ENCODE peak calls at places on chromosome 11, in four cellular contexts. M is breast epithelium, F is progenitor cell of endocrine pancreas, D is GM13977. T is an unnamed sample.

GRCh38 chr11:68031136-68031459 is 617 bp downstream of the NDUFS8 start:
- DNase-seq in F (no peak), M (no peak), D (no peak), T (no peak)

GRCh38 chr11:34084637-34085036 is 20.8 kb upstream of the NAT10 start:
- DNase-seq in F (no peak), M (no peak), D (no peak), T (no peak)

GRCh38 chr11:57787920-57788716 is 26.5 kb downstream of the CTNND1 start:
- DNase-seq in D (peak; percentile 66), F (no peak), M (peak; percentile 70), T (peak; percentile 66)

GRCh38 chr11:93225642-93226041 is 27.9 kb upstream of the SLC36A4 start:
- DNase-seq in M (no peak), F (no peak), D (peak; percentile 19), T (peak; percentile 25)

GRCh38 chr11:41714101-41714500 is 254.6 kb upstream of the LRRC4C start:
- DNase-seq in D (no peak), F (no peak), M (no peak), T (no peak)

GRCh38 chr11:9972917-9973504 is 309.1 kb downstream of the SWAP70 start:
- DNase-seq in D (peak; percentile 76), F (no peak), M (no peak), T (peak; percentile 79)

GRCh38 chr11:12783765-12784164 is 109.5 kb downstream of the TEAD1 start:
- DNase-seq in D (no peak), M (no peak), F (no peak), T (no peak)

GRCh38 chr11:27216268-27217149 is 146.5 kb downstream of the CCDC34 start:
- DNase-seq in D (no peak), F (no peak), M (no peak), T (no peak)

GRCh38 chr11:83361831-83362230 is 75.7 kb upstream of the CCDC90B start:
- DNase-seq in F (no peak), M (no peak), D (no peak), T (no peak)
- TF ChIP-seq CTCF in F (no peak), M (no peak), D (no peak), T (no peak)

GRCh38 chr11:62923634-62924411 is 2.7 kb upstream of the CHRM1 start:
- DNase-seq in D (peak; percentile 61), F (no peak), M (no peak), T (no peak)
- TF ChIP-seq CTCF in D (no peak), F (no peak), M (no peak), T (no peak)

GRCh38 chr11:747176-748006 is at the start of gene TALDO1:
- DNase-seq in F (peak; percentile 93), M (peak; percentile 86), D (peak; percentile 98), T (peak; percentile 98)
- TF ChIP-seq CTCF in F (peak; percentile 17), M (no peak), D (peak; percentile 28), T (peak; percentile 34)

DNA sequence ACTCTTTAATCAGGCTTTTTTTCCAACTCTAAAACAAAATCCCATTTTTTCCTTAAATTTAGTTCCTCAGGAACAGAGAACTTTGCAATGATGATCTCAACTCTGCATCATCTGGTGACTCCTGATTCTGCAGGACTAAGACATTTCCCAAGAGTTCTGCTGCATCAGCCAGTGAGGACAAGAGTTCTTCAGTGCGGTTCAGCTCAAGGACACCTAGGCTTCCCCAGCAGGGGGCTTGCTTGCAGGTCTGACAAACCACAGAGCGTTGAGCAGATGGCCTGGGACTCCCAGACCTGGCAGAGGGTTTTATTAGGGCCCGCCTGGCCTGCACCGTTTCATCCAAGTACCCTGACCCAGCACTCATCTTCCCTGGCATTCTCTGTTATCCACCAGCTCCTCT is 6.4 kb downstream of the CDCA5 start:
- DNase-seq in M (no peak), F (no peak), D (no peak), T (no peak)
- TF ChIP-seq CTCF in M (no peak), F (no peak), D (no peak), T (no peak)

DNA sequence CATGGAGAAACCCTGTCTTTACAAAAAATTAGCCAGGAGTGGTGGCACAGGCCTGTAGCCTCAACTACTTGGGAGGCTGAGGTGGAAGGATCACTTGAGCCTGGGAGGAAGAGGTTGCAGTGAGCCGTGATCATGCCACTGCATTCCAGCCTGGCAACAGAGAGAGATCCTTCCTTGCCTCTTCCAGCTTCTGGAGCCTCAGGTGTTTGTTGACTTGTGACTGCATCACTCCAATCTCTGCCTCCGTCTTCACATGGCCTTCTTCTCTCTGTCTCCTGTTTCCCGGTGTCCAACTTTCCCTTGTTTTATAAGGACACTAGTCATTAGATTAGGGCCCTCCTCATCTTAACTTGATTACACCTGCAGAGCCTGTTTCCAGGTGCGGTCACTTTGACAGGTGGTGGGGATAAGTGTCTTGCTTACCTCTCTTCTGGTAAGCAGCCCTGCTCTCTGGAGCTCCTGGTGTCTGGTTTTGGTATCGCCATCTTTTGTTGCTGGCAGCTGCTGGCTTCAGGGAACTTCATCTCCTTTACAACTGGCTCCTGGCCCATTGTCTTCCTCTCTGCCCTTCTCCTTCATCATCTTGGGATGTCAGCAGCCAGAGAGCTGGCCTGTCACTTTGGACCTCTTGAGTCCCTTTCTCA is 8.2 kb upstream of the USP2 start:
- DNase-seq in M (no peak), D (peak; percentile 48), F (no peak), T (peak; percentile 40)
- TF ChIP-seq CTCF in M (peak; percentile 13), D (peak; percentile 23), F (peak; percentile 52), T (no peak)